ENCODE peak calls at places on chromosomes 4 and X, in five cellular contexts. R is foreskin keratinocyte, C is Peyer's patch, N is endodermal cell, L is neural crest cell. Z is an unnamed sample.

GRCh38 chr4:3411676-3412075 is 30.1 kb upstream of the HGFAC start:
- DNase-seq in C (peak), N (peak), L (no peak), R (no peak), Z (no peak)

GRCh38 chrX:47958943-47959342 is 44.8 kb downstream of the ZNF182 start:
- DNase-seq in R (no peak), C (no peak), N (peak), L (no peak), Z (no peak)

GRCh38 chrX:119990409-119990994 is 47.0 kb upstream of the NKAP start:
- DNase-seq in R (no peak), C (no peak), L (no peak), N (peak), Z (no peak)

GRCh38 chr4:89509708-89510269 is 202.2 kb upstream of the GPRIN3 start:
- DNase-seq in N (no peak), L (no peak), R (peak), C (no peak), Z (no peak)

GRCh38 chr4:15197005-15197404 is 194.7 kb downstream of the CPEB2 start:
- DNase-seq in L (peak), C (no peak), R (no peak), N (peak), Z (no peak)

GRCh38 chrX:119682019-119682989 is 10.7 kb downstream of the SEPTIN6 start:
- DNase-seq in R (no peak), N (no peak), C (no peak), L (no peak), Z (no peak)

GRCh38 chr4:126939401-126939800 is 693.4 kb upstream of the INTU start:
- DNase-seq in R (peak), N (no peak), L (no peak), C (no peak), Z (no peak)

GRCh38 chr4:38154681-38155588 is 194.7 kb downstream of the PTTG2 start:
- DNase-seq in C (peak), N (no peak), R (no peak), L (no peak), Z (no peak)

GRCh38 chrX:24498975-24499374 is 33.9 kb downstream of the PDK3 start:
- DNase-seq in N (no peak), R (no peak), C (no peak), L (no peak), Z (no peak)

GRCh38 chr4:65669008-65669971 is 999 bp downstream of the EPHA5 start:
- DNase-seq in N (peak), R (no peak), C (peak), L (peak), Z (no peak)

GRCh38 chrX:9758239-9758638 is 7.4 kb downstream of the GPR143 start:
- DNase-seq in R (no peak), L (no peak), C (no peak), N (no peak), Z (no peak)

GRCh38 chr4:143482753-143483362 is 30.6 kb upstream of the SMARCA5 start:
- DNase-seq in R (peak), N (no peak), L (peak), C (no peak), Z (no peak)

GRCh38 chr4:41437264-41437566 is 100.7 kb upstream of the LIMCH1 start:
- DNase-seq in L (no peak), C (no peak), N (no peak), R (no peak), Z (no peak)

GRCh38 chr4:153166971-153167501 is 37.2 kb upstream of the TRIM2 start:
- DNase-seq in R (no peak), C (no peak), N (no peak), L (no peak), Z (no peak)

GRCh38 chr4:8840006-8840793 is 31.4 kb downstream of the HMX1 start:
- DNase-seq in R (no peak), L (no peak), C (peak), N (peak), Z (no peak)
- TF ChIP-seq CTCF in R (no peak), L (no peak), C (no peak), N (peak), Z (no peak)

GRCh38 chrX:16300831-16301230 is 133.6 kb downstream of the MAGEB17 start:
- DNase-seq in L (no peak), R (no peak), C (no peak), N (no peak), Z (no peak)
- TF ChIP-seq CTCF in L (no peak), R (no peak), C (no peak), N (no peak), Z (no peak)

DNA sequence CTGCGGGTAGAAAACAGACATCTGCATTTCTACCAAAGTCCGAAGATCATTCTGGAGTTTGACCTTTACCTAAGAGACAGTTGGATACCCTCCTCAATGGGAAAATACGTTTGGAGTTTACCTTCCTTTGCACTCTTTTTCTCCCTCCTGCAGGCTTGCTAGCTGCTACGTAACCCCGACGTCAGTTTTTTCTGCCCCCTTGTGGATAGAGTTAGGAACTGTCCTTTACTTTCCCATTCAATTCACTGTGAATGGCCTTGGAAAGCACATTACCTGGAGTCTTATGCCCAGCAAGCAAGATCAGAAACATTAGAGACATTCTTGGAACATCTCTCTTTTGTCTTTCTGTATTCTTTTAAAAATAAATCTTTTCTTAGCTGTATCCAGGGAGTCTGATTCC is 250.7 kb downstream of the NAP1L3 start:
- DNase-seq in N (peak), C (no peak), R (no peak), L (peak), Z (no peak)
- TF ChIP-seq CTCF in N (peak), C (no peak), R (peak), L (peak), Z (no peak)

GRCh38 chr4:164695650-164696049 is 58.3 kb upstream of the SMIM31 start:
- DNase-seq in L (no peak), N (no peak), C (no peak), R (no peak), Z (no peak)

GRCh38 chr4:164701665-164702064 is 52.3 kb upstream of the SMIM31 start:
- DNase-seq in L (no peak), R (no peak), N (no peak), C (no peak), Z (no peak)

GRCh38 chr4:164700471-164700870 is 53.5 kb upstream of the SMIM31 start:
- DNase-seq in R (no peak), C (no peak), N (peak), L (peak), Z (no peak)
- TF ChIP-seq CTCF in R (peak), C (no peak), N (peak), L (peak), Z (peak)

GRCh38 chrX:39652336-39652735 is 445.4 kb downstream of the BCOR start:
- DNase-seq in R (no peak), N (peak), L (no peak), C (no peak), Z (no peak)
- TF ChIP-seq CTCF in R (peak), N (peak), L (peak), C (no peak), Z (no peak)

GRCh38 chr4:189117426-189117825 is 823.2 kb upstream of the FRG1 start:
- DNase-seq in N (peak), L (no peak), C (no peak), R (no peak), Z (no peak)
- TF ChIP-seq CTCF in N (peak), L (no peak), C (no peak), R (no peak), Z (no peak)

GRCh38 chr4:154314248-154314647 is 177.4 kb downstream of the DCHS2 start:
- DNase-seq in N (no peak), R (no peak), L (no peak), C (no peak), Z (no peak)
- TF ChIP-seq CTCF in N (peak), R (peak), L (peak), C (no peak), Z (no peak)

DNA sequence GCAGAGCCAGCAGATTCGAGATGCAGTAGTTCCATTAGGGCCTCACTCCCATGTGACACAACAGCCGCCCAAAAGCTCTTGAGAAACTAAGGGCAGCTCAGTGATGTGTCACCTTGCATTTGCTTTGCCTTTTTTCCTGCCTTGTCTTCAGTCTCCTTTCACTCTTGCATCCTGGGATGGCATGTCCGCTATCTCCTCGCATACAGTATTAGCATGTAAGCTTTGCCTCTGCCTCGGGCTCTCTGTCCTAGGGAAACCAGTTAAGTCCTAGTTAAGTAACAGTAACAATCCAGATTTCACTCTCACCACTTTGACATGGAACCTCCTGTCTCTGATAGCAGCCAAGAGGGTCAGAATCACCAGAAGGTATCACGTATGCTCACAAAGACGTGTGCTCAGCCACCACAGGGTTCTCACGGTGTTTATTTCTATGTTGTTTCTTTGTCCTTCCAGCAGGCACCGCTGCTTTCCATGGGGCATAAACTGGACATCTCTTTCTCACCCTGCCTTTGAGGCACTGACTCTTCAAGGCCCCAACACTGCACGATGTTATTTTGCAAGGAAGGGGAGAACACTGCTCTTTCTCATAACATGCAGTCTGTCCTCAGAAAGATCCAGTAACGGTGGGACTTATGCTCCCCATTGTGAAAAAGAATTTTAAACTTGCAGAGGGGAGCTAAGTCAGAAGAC is 26.7 kb upstream of the SORBS2 start:
- DNase-seq in C (no peak), N (no peak), L (no peak), R (no peak), Z (no peak)
- TF ChIP-seq CTCF in C (no peak), N (peak), L (no peak), R (no peak), Z (no peak)

DNA sequence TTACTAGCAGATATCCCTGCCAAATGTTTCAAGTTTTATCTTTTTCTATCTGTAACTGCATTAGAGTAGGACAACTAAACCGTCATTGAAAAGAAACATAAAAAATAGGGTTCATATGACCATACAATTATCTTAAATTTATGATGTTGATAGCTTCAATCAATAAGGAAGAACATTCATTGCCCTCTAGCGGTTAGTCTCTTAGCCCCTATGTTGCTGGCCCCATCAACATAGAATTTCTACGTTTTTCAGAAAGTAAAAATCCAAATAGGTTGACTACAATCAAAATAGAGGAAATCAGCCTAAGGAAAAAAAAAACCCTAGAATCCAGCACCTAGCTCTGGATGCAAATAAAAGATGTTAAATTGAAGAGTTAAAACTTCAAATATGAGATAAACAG is 225.1 kb upstream of the ITM2A start:
- DNase-seq in L (no peak), N (no peak), R (no peak), C (no peak), Z (no peak)
- TF ChIP-seq CTCF in L (peak), N (peak), R (no peak), C (no peak), Z (no peak)

GRCh38 chrX:100491174-100491573 is 81.1 kb upstream of the PCDH19 start:
- DNase-seq in R (no peak), N (no peak), C (no peak), L (no peak), Z (no peak)

GRCh38 chrX:100494974-100495373 is 84.9 kb upstream of the PCDH19 start:
- DNase-seq in N (no peak), R (peak), C (no peak), L (no peak), Z (no peak)

DNA sequence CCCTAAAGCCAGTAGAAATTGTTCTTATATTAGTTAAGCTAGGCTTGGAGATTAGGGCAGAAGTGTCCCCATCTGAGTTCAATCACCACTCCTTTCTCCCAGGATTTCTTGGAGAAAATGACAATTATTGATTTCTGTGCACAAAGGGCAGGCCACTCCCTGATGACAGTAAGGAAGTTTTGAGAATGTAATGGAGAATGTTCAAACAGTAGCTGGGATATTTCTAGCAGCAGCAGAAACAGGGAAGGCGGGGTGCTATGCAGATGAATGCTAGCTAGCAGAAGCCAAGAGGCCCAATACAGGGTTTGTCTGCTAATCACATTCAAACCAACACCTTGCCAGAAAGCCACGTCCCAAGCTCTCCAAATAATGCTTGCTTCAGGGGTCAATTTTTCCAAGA is 84.5 kb upstream of the PCDH19 start:
- DNase-seq in N (no peak), C (no peak), L (no peak), R (no peak), Z (no peak)
- TF ChIP-seq CTCF in N (no peak), C (no peak), L (no peak), R (no peak), Z (no peak)

Z was measured in natural killer cell.